ENCODE peak calls at places on chromosomes 2 and 18, in nine cellular contexts. J, E, M, R, T, N, Q, H and F are unnamed samples.

GRCh38 chr2:73856214-73856613 is 27.5 kb downstream of the STAMBP start:
- DNase-seq in H (no peak), R (no peak), Q (no peak), N (no peak), E (no peak), J (no peak), M (no peak), T (peak), F (no peak)

GRCh38 chr18:47595816-47596501 is 334.5 kb downstream of the SMAD2 start:
- DNase-seq in R (peak), Q (peak), E (no peak), J (no peak), H (no peak), N (peak), T (no peak), M (no peak), F (peak)

GRCh38 chr2:19435815-19436214 is 77.4 kb upstream of the OSR1 start:
- DNase-seq in E (no peak), J (no peak), N (no peak), M (no peak), H (no peak), Q (no peak), T (no peak), R (no peak), F (no peak)

GRCh38 chr2:203534486-203535077 is 519 bp downstream of the RAPH1 start:
- DNase-seq in J (peak), N (peak), E (no peak), Q (no peak), T (no peak), R (peak), H (peak), M (no peak), F (peak)

GRCh38 chr2:232487385-232488096 is at the start of gene ECEL1:
- DNase-seq in E (no peak), H (peak), R (no peak), J (no peak), N (no peak), T (no peak), M (no peak), Q (no peak), F (no peak)

GRCh38 chr18:35611518-35611917 is 30.0 kb downstream of the GALNT1 start:
- DNase-seq in T (no peak), Q (peak), H (no peak), M (no peak), N (no peak), R (no peak), E (no peak), J (no peak), F (no peak)

GRCh38 chr2:109435866-109436634 is 177.7 kb downstream of the SEPTIN10 start:
- DNase-seq in R (no peak), M (no peak), T (peak), E (no peak), N (no peak), J (no peak), Q (no peak), H (peak), F (no peak)

GRCh38 chr2:234935311-234935710 is 16.5 kb upstream of the SH3BP4 start:
- DNase-seq in E (no peak), J (no peak), M (no peak), T (no peak), H (no peak), N (no peak), R (no peak), Q (no peak), F (no peak)

GRCh38 chr2:10982931-10983701 is 71.4 kb downstream of the KCNF1 start:
- DNase-seq in T (peak), H (peak), M (no peak), R (no peak), E (no peak), N (no peak), Q (no peak), J (peak), F (peak)

GRCh38 chr2:32479224-32479623 is 122.4 kb downstream of the BIRC6 start:
- DNase-seq in R (no peak), Q (no peak), N (no peak), M (no peak), J (no peak), E (no peak), T (peak), H (no peak), F (no peak)

GRCh38 chr2:228581731-228582130 is 400.2 kb upstream of the SPHKAP start:
- DNase-seq in Q (no peak), N (no peak), H (no peak), J (no peak), E (no peak), T (peak), M (no peak), R (no peak), F (no peak)

GRCh38 chr18:33540392-33540791 is 37.6 kb upstream of the ASXL3 start:
- DNase-seq in H (no peak), J (no peak), M (no peak), N (no peak), Q (no peak), E (no peak), T (no peak), R (no peak), F (no peak)

GRCh38 chr18:73887801-73888200 is 259.8 kb downstream of the FBXO15 start:
- DNase-seq in E (no peak), H (no peak), T (no peak), N (no peak), M (no peak), J (no peak), R (no peak), Q (no peak), F (no peak)

GRCh38 chr2:174014699-174015070 is 49.5 kb upstream of the SP3 start:
- DNase-seq in J (no peak), Q (no peak), T (no peak), N (no peak), H (no peak), R (no peak), E (no peak), M (no peak), F (no peak)

GRCh38 chr18:35851286-35851967 is 121.1 kb upstream of the RMP24 start:
- DNase-seq in Q (no peak), J (no peak), E (no peak), H (no peak), N (no peak), M (no peak), T (no peak), R (no peak), F (no peak)

GRCh38 chr2:231315896-231316295 is 79.6 kb upstream of the B3GNT7 start:
- DNase-seq in Q (no peak), T (no peak), J (no peak), E (no peak), M (no peak), R (no peak), H (no peak), N (no peak), F (no peak)

GRCh38 chr2:209208211-209208610 is 215.6 kb upstream of the MAP2 start:
- DNase-seq in J (peak), N (peak), E (no peak), H (no peak), R (peak), Q (no peak), T (no peak), M (peak), F (peak)

GRCh38 chr2:190867832-190868231 is 12.8 kb upstream of the GLS start:
- DNase-seq in E (no peak), Q (no peak), J (no peak), M (no peak), H (no peak), T (no peak), N (no peak), R (no peak), F (no peak)

GRCh38 chr2:14634885-14635871 is 2.7 kb downstream of the LRATD1 start:
- DNase-seq in R (peak), M (peak), H (peak), Q (peak), T (peak), E (peak), J (peak), N (peak), F (peak)

GRCh38 chr2:121210691-121211090 is 74.3 kb downstream of the TFCP2L1 start:
- DNase-seq in H (peak), J (no peak), M (peak), R (no peak), T (no peak), E (no peak), N (peak), Q (no peak), F (peak)

GRCh38 chr2:190947711-190948251 is 66.2 kb downstream of the STAT1 start:
- DNase-seq in N (peak), T (peak), R (no peak), H (no peak), Q (peak), E (no peak), J (no peak), M (no peak), F (no peak)

GRCh38 chr2:218256612-218257350 is 4.0 kb upstream of the GPBAR1 start:
- DNase-seq in N (no peak), R (no peak), J (no peak), T (no peak), Q (no peak), E (no peak), H (no peak), M (no peak), F (no peak)

GRCh38 chr2:10680957-10681356 is 8.8 kb downstream of the NOL10 start:
- DNase-seq in M (no peak), T (peak), H (no peak), N (no peak), J (no peak), R (no peak), Q (no peak), E (no peak), F (no peak)

GRCh38 chr2:152243723-152244122 is 68.2 kb upstream of the STAM2 start:
- DNase-seq in M (no peak), E (no peak), R (no peak), H (no peak), N (no peak), Q (peak), T (no peak), J (no peak), F (no peak)

DNA sequence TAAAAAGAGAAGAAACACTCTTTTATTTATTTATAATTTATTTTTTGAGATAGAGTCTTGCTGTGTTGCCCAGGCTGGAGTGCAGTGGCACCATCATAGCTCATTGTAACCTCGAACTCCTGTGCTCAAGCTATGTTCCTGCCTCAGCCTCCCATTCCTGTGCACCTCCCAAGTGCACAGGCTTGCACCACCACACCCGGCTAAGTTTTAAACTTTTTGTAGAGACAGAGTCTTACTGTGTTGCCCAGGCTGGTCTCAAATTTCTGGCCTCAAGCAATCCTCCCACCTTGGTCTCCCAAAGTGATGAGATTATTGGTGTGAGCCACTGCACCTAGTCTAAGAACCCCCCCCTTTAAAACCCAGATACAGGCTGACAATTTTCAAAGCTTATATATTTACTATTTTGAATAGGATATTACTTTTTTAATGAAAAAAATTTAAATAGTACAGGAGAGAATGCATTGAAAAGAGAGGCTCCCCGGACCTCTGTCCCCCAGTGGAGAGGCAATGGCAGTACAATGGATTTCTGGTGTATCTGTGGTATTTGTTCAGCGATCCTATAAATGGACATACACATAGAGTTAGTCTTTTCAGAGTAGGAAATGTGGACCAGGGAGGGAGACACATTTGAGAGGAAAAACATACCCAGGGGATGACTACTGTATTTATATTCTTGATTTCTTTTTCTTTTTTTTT is 48.1 kb upstream of the CNOT11 start:
- DNase-seq in M (no peak), H (no peak), N (peak), Q (no peak), T (no peak), R (peak), E (no peak), J (no peak), F (no peak)
- TF ChIP-seq CTCF in M (no peak), H (no peak), N (no peak), Q (peak), T (peak), R (peak), E (no peak), J (peak), F (no peak)

DNA sequence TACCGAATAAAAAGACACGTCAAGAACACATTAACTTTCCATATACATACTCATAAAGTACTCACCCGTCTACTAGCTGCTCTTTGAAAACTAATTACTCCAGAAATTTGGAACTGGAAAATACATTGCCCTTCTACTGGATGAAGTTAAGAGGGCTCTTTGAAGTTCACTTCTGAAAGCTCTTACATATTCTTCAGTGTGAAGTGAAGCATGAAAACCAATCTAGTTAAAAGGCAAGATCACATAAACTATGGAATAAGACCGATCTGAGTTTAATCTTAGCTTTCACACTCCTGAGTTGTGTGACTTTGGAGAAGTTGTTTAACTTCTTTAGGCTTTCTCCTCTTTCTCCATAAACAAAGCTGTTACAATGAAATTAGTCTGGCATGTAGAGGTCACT is 38.5 kb downstream of the REV1 start:
- DNase-seq in T (no peak), M (no peak), H (no peak), E (no peak), J (no peak), N (no peak), R (no peak), Q (no peak), F (no peak)
- H3K4me3 ChIP-seq in T (no peak), M (no peak), H (no peak), E (no peak), J (no peak), N (no peak), R (no peak), Q (no peak), F (no peak)

DNA sequence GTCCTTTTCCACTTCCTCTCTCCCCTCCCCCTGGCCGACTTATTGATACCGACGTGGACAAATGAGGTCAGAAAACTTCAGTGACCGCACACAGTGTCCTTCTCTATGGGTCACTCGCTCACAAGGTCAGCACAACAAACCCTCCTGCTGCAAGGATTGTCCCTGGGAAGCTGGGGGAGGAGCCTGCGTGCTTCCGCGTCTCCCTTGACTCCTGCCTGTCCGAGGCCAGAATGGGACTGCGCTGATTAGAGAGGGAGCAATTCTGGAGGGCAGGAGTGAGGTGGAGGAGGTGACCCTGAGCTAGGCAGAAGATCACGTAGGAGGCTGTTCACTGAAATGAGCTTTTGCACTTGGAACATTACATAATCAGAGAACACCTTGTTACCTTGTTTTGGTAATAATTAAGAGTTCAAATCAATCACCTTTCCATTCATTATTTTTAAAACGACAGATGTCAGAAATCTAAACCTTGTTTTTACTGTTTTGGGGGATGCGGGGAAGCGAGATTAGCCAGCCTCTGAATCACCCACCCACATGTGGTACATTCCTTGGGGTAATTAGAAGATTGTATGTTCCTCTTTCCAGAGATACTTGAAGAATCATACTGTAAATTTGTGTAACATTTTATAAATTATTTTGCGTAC is 70.6 kb downstream of the CTAGE1 start:
- DNase-seq in E (no peak), H (peak), N (no peak), M (peak), T (peak), Q (peak), J (peak), R (no peak), F (peak)
- TF ChIP-seq POLR2A in E (no peak), H (peak), N (no peak), M (no peak), T (no peak), Q (no peak), J (no peak), R (no peak), F (peak)

GRCh38 chr2:54279385-54279784 is 23.4 kb upstream of the TSPYL6 start:
- DNase-seq in M (no peak), N (peak), T (no peak), J (no peak), E (no peak), H (no peak), R (peak), Q (no peak), F (no peak)
- TF ChIP-seq CTCF in M (no peak), N (peak), T (peak), J (no peak), E (no peak), H (no peak), R (peak), Q (no peak), F (no peak)

DNA sequence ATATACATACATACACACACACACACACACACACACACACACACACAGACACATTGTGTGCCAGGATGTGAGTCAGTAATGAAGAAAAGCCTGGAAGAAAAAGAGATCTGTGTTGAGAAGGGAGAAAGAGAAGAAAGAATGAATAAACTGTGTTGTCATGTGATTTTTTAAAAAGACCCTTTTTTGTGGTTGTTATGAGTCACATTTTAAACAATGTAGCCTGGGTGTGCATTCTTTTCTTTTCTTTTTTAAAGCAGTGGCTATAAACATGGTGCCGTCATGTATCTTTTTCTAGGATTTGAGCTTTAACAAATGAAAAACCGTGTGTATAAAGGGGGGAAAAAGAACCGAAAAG is 87.2 kb downstream of the NRP2 start:
- DNase-seq in M (no peak), Q (peak), T (peak), H (no peak), E (no peak), N (no peak), J (no peak), R (no peak), F (no peak)
- H3K4me3 ChIP-seq in M (no peak), Q (no peak), T (no peak), H (no peak), E (no peak), N (no peak), J (no peak), R (no peak), F (no peak)

GRCh38 chr2:84388921-84389490 is 70.1 kb downstream of the SUCLG1 start:
- DNase-seq in Q (no peak), J (no peak), R (no peak), M (no peak), T (no peak), N (no peak), H (no peak), E (no peak), F (no peak)
- TF ChIP-seq POLR2A in Q (no peak), J (no peak), R (no peak), M (no peak), T (no peak), N (no peak), H (no peak), E (no peak), F (no peak)

GRCh38 chr2:113258748-113259147 is 20.0 kb downstream of the PAX8 start:
- DNase-seq in H (no peak), N (no peak), R (no peak), J (no peak), Q (no peak), M (no peak), T (no peak), E (no peak), F (no peak)
- TF ChIP-seq CTCF in H (no peak), N (no peak), R (no peak), J (no peak), Q (no peak), M (no peak), T (no peak), E (no peak), F (no peak)

DNA sequence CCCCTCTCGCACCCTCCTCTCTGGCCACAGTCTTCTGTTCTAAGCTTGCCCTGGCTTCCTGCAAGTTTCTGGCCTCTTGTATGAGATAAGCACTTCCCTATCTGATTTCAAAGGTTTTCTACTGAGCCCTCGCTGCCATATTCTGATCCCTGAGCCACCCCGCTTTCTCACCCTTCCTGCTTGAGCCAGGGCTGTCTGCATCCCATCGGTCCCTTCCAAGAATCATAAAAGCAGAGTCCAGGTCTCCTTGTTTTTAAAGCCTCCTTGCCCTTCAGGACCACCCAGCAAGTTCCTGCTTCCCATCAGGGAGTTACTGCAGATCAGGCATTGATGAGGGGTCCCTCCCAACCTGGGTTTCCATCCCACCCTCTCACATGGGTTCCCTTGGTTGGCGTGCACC is 110.2 kb downstream of the PRKCE start:
- DNase-seq in E (no peak), Q (no peak), M (no peak), R (no peak), T (no peak), J (no peak), N (no peak), H (no peak), F (no peak)
- H3K4me3 ChIP-seq in E (no peak), Q (no peak), M (no peak), R (no peak), T (no peak), J (no peak), N (no peak), H (no peak), F (no peak)

GRCh38 chr2:164840930-164841718 is 499 bp downstream of the COBLL1 start:
- DNase-seq in J (peak), T (peak), M (peak), N (peak), H (peak), E (peak), R (peak), Q (peak), F (peak)

GRCh38 chr2:164842624-164842966 is 972 bp upstream of the COBLL1 start:
- DNase-seq in E (no peak), Q (no peak), T (no peak), N (no peak), J (no peak), H (no peak), M (no peak), R (no peak), F (no peak)

GRCh38 chr2:164841719-164842623 is at the start of gene COBLL1:
- DNase-seq in H (peak), E (peak), R (peak), Q (peak), N (peak), J (peak), M (peak), T (peak), F (peak)

GRCh38 chr2:164839914-164840457 is 1.6 kb downstream of the COBLL1 start:
- DNase-seq in Q (peak), E (no peak), R (no peak), N (no peak), H (no peak), J (no peak), M (peak), T (peak), F (no peak)

DNA sequence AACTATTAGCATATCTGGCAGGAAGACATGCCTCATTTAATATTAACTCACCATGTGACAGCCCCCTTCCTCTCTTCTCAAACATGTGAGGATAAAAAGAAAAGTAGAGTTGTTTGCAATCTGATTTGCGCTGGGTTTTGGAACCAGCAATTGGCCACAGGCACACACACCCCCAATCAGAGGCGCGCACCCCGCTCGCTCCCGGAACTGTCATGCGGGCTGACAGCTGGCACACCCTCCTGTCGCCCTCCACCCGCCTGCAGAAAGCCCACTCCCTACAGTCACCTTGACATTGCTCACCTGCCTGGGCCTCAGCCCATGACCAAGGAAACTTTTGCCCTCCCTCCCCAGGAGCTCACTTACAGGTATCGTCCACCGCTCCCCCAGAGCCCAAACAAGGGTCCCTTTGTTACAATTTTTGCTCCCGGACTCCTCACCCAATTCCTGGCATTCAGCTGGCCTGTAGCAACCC is 1.1 kb downstream of the COBLL1 start:
- DNase-seq in R (no peak), H (peak), M (peak), J (peak), N (no peak), E (peak), T (no peak), Q (peak), F (peak)
- TF ChIP-seq POLR2A in R (no peak), H (peak), M (peak), J (no peak), N (no peak), E (no peak), T (no peak), Q (no peak), F (peak)

GRCh38 chr2:83016343-83017110 is 1442.6 kb downstream of the SUCLG1 start:
- DNase-seq in T (no peak), H (no peak), N (no peak), Q (no peak), M (no peak), R (no peak), J (no peak), E (no peak), F (no peak)
- TF ChIP-seq CTCF in T (no peak), H (no peak), N (no peak), Q (no peak), M (no peak), R (no peak), J (no peak), E (no peak), F (no peak)